ENCODE peak calls at places on chromosomes 2 and 18, in eight cellular contexts. U is mammary epithelial cell, Q is OCI-LY7, E is ovary, H is endodermal cell, X is tibial nerve, F is IMR-90, C is dorsolateral prefrontal cortex. Z is an unnamed sample.

GRCh38 chr2:189013047-189013446 is 38.9 kb downstream of the COL3A1 start:
- DNase-seq in U (no peak), Q (no peak), E (no peak), H (no peak), X (no peak), F (peak; percentile 29), C (no peak), Z (no peak)

GRCh38 chr18:45408218-45408617 is 207.1 kb upstream of the SLC14A2 start:
- DNase-seq in U (no peak), Q (no peak), E (no peak), H (no peak), X (no peak), F (no peak), C (no peak), Z (no peak)

GRCh38 chr2:66364495-66364992 is 70.4 kb upstream of the MEIS1 start:
- DNase-seq in U (peak; percentile 36), Q (no peak), E (no peak), H (no peak), X (no peak), F (peak; percentile 53), C (no peak), Z (peak; percentile 25)

GRCh38 chr2:161243873-161244272 is 64.4 kb upstream of the PSMD14 start:
- DNase-seq in U (no peak), Q (peak; percentile 40), E (no peak), H (peak; percentile 52), X (no peak), F (no peak), C (no peak), Z (no peak)

GRCh38 chr2:240469239-240469636 is 33.8 kb downstream of the GPC1 start:
- DNase-seq in U (no peak), Q (no peak), E (peak; percentile 14), H (peak; percentile 64), X (peak; percentile 7), F (no peak), C (no peak), Z (no peak)

GRCh38 chr2:189628817-189629552 is 32.3 kb upstream of the ASNSD1 start:
- DNase-seq in U (no peak), Q (no peak), E (no peak), H (no peak), X (no peak), F (no peak), C (no peak), Z (no peak)

GRCh38 chr2:136136921-136137320 is 19.0 kb upstream of the CXCR4 start:
- DNase-seq in U (peak; percentile 57), Q (peak; percentile 66), E (no peak), H (peak; percentile 68), X (no peak), F (no peak), C (no peak), Z (no peak)

GRCh38 chr2:238999290-238999741 is 151.4 kb downstream of the TWIST2 start:
- DNase-seq in U (no peak), Q (no peak), E (peak; percentile 90), H (peak; percentile 22), X (no peak), F (no peak), C (no peak), Z (no peak)

GRCh38 chr2:173076557-173077345 is 1.1 kb downstream of the MAP3K20 start:
- DNase-seq in U (peak; percentile 73), Q (peak; percentile 41), E (peak; percentile 70), H (peak; percentile 78), X (peak; percentile 19), F (peak; percentile 48), C (no peak), Z (no peak)

GRCh38 chr18:6199777-6200176 is 214.9 kb downstream of the L3MBTL4 start:
- DNase-seq in U (no peak), Q (no peak), E (no peak), H (no peak), X (no peak), F (no peak), C (no peak), Z (no peak)

GRCh38 chr2:215612770-215613169 is 176.9 kb upstream of the FN1 start:
- DNase-seq in U (peak; percentile 61), Q (no peak), E (no peak), H (no peak), X (no peak), F (peak; percentile 91), C (no peak), Z (peak; percentile 76)

GRCh38 chr2:10481666-10482157 is 33.6 kb upstream of the ODC1 start:
- DNase-seq in U (no peak), Q (no peak), E (no peak), H (peak; percentile 38), X (no peak), F (no peak), C (peak; percentile 11), Z (no peak)
- H3K27ac ChIP-seq in U (no peak overlapping the region), Q (no peak overlapping the region), E (no peak overlapping the region), H (no peak overlapping the region), X (no peak overlapping the region), F (no peak overlapping the region), C (no peak overlapping the region), Z (no peak overlapping the region)

GRCh38 chr2:88880441-88880953 is 189.0 kb downstream of the RPIA start:
- DNase-seq in U (peak; percentile 45), Q (peak; percentile 84), E (no peak), H (peak; percentile 50), X (no peak), F (peak; percentile 39), C (no peak), Z (peak; percentile 47)
- H3K4me3 ChIP-seq in U (no peak overlapping the region), Q (peak overlapping the region; percentile 60), E (no peak overlapping the region), H (no peak overlapping the region), X (no peak overlapping the region), F (no peak overlapping the region), C (no peak overlapping the region), Z (no peak overlapping the region)

DNA sequence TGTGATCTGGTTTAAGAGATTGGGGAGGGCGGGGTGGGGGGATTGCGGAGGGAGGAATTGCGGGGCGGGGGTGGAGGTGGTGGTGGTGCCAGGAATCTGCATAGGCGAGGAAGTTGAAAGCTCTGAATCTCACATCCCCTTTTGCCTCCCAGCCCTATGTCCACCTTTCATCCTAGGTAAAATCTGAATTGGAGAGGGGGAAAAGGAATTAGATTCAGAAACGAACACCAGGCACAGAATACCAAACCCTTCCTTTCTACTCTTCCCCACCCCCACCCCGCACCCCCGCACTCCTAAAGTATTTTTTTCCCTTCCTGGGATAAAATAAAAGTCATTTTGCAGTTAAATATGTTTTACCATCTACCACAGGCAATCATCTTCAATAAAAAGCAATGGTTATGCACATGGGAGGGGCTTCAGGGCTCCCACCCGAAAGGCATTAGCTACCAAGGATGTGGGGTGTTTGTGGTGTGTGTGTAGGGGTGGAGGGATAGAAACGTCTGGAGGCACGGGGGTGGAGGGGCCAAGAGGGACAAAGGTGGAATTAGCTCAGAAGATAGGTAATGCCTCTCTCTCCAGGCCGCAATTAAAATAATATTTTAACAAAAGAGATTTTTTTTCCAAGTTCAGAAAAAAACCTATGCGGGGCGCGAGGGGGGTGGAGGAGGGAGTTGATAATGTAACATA is 1.8 kb downstream of the IGFBP5 start:
- DNase-seq in U (no peak), Q (no peak), E (peak; percentile 24), H (no peak), X (no peak), F (no peak), C (no peak), Z (no peak)
- H3K27ac ChIP-seq in U (no peak overlapping the region), Q (no peak overlapping the region), E (peak overlapping the region; percentile 86), H (no peak overlapping the region), X (peak overlapping the region; percentile 91), F (peak overlapping the region; percentile 85), C (no peak overlapping the region), Z (no peak overlapping the region)

GRCh38 chr2:218292700-218293014 is 354 bp upstream of the TMBIM1 start:
- DNase-seq in U (no peak), Q (no peak), E (no peak), H (no peak), X (no peak), F (no peak), C (no peak), Z (no peak)
- H3K4me3 ChIP-seq in U (peak overlapping the region; percentile 36), Q (peak overlapping the region; percentile 89), E (peak overlapping the region; percentile 94), H (peak overlapping the region; percentile 61), X (peak overlapping the region; percentile 91), F (peak overlapping the region; percentile 86), C (peak overlapping the region; percentile 78), Z (peak overlapping the region; percentile 35)

GRCh38 chr2:11498126-11498473 is 32.1 kb upstream of the E2F6 start:
- DNase-seq in U (no peak), Q (no peak), E (no peak), H (no peak), X (no peak), F (no peak), C (no peak), Z (no peak)

GRCh38 chr2:11498543-11499034 is 32.6 kb upstream of the E2F6 start:
- DNase-seq in U (peak; percentile 16), Q (no peak), E (peak; percentile 78), H (no peak), X (peak; percentile 49), F (no peak), C (peak; percentile 83), Z (no peak)

GRCh38 chr2:11500702-11501303 is 33.0 kb upstream of the GREB1 start:
- DNase-seq in U (no peak), Q (no peak), E (no peak), H (no peak), X (no peak), F (no peak), C (no peak), Z (no peak)

GRCh38 chr2:11496311-11496710 is 30.4 kb upstream of the E2F6 start:
- DNase-seq in U (no peak), Q (no peak), E (no peak), H (no peak), X (no peak), F (no peak), C (no peak), Z (no peak)

DNA sequence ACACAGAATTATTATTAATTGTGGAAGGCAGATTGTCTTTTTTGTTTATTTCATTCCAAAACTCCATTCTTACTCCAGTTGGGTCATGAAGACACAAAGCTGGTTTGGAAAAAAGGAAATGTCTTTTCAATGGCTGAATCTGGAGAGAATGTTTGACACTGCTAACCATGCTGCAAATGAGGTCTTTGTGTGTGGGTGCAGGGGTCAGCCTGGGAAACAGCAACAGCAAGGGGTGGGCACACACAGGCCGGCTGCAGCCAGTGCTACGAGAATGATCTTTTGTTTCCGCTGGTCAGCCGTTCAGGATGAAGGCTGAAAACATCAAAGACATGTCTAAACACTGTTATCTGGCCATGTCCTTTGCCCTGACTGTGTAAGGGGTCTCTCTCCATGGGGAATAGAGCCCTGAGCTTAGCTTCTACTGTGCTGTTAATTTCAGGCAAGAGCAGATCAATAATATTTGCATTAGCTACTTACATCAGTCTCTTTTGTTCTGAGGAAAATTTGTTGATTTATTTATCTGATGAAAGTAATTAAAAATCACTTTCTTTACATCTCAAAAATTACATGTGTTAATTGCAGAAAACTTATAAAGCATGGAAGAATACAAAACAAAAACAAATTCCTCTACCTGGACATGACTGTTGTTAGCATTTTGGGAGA is 33.3 kb upstream of the E2F6 start:
- DNase-seq in U (no peak), Q (no peak), E (peak; percentile 47), H (peak; percentile 68), X (no peak), F (no peak), C (peak; percentile 68), Z (no peak)
- H3K27ac ChIP-seq in U (no peak overlapping the region), Q (no peak overlapping the region), E (peak overlapping the region; percentile 83), H (peak overlapping the region; percentile 92), X (peak overlapping the region; percentile 79), F (no peak overlapping the region), C (peak overlapping the region; percentile 95), Z (no peak overlapping the region)

DNA sequence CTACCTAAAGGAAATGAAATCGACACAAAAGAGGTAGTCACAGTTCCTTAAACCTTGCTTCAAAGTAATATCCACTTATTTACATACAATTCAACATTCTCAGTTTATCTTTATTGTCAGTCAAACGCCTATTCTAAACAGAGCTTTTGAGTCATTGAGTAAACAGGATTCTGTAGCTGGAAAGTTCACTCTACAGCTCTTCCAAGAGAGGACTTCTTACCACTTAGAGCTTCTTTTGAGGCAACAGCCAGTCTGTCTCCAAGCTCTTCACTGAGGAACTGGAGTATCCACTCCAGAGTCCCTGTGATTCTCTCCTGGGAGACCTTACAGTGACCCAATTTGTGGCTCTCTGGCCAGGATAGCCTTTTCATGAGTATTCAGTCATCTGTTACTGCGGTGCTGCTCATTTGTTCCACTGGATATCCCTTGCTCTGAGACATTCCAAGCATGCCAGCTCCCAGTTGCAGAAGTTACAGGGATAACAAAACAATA is 210.9 kb upstream of the OSR1 start:
- DNase-seq in U (no peak), Q (no peak), E (no peak), H (peak; percentile 64), X (no peak), F (peak; percentile 16), C (no peak), Z (peak; percentile 29)
- H3K4me3 ChIP-seq in U (no peak overlapping the region), Q (no peak overlapping the region), E (no peak overlapping the region), H (no peak overlapping the region), X (no peak overlapping the region), F (no peak overlapping the region), C (no peak overlapping the region), Z (no peak overlapping the region)

Z was measured in brain microvascular endothelial cell.